ENCODE peak calls at places on chromosomes 1 and 21, in nine cellular contexts. Y is sigmoid colon; M is uterus; F is activated naive CD4-positive, alpha-beta T cell treated with anti-CD3 and anti-CD28 coated beads, Interleukin-2, amount 50 U/mL, for 72 hours; K is stimulated activated CD8-positive, alpha-beta memory T cell treated with anti-CD3 and anti-CD28 coated beads, Interleukin-12 subunit alpha, Interleukin-12 subunit beta, amount 100 ng/mL, for 1 hour; V is foreskin fibroblast; W is NCI-H748 treated with DMSO at 0.1 percent for 48 hours; T is right cardiac atrium; B is midbrain. S is an unnamed sample.

GRCh38 chr21:41611966-41612606 is 104.1 kb upstream of the TMPRSS2 start:
- DNase-seq in V (peak; percentile 25), T (no peak), F (no peak), K (no peak), M (no peak), W (peak; percentile 19), B (no peak), Y (peak; percentile 42), S (no peak)

GRCh38 chr1:7389786-7390603 is 381.1 kb upstream of the VAMP3 start:
- DNase-seq in M (peak; percentile 50), V (no peak), T (no peak), F (no peak), W (no peak), Y (peak; percentile 62), K (no peak), B (no peak), S (no peak)

GRCh38 chr1:183374825-183375224 is 43.4 kb downstream of the NMNAT2 start:
- DNase-seq in M (no peak), B (no peak), V (no peak), K (no peak), W (peak; percentile 15), T (no peak), Y (no peak), F (no peak), S (no peak)

GRCh38 chr1:81345110-81345509 is 455.6 kb upstream of the ADGRL2 start:
- DNase-seq in F (no peak), V (no peak), B (no peak), T (no peak), W (no peak), K (no peak), M (no peak), Y (no peak), S (no peak)

GRCh38 chr1:69569983-69570755 is 2.4 kb downstream of the LRRC7 start:
- DNase-seq in W (peak; percentile 25), K (no peak), F (no peak), T (no peak), B (no peak), M (no peak), V (peak; percentile 22), Y (no peak), S (no peak)

GRCh38 chr1:112618114-112618720 is 724 bp downstream of the ST7L start:
- DNase-seq in T (no peak), W (no peak), Y (no peak), B (peak; percentile 47), F (no peak), V (peak; percentile 31), K (peak; percentile 10), M (no peak), S (peak; percentile 6)

GRCh38 chr1:36885537-36886441 is 148.5 kb downstream of the GRIK3 start:
- DNase-seq in F (no peak), B (no peak), W (no peak), K (no peak), V (no peak), T (peak; percentile 39), Y (no peak), M (no peak), S (no peak)

GRCh38 chr1:227869851-227870305 is 54.4 kb downstream of the PRSS38 start:
- DNase-seq in M (no peak), B (no peak), K (no peak), T (no peak), F (no peak), V (peak; percentile 54), W (no peak), Y (no peak), S (peak; percentile 41)

GRCh38 chr1:186605762-186606350 is 74.4 kb downstream of the PTGS2 start:
- DNase-seq in B (no peak), T (no peak), K (no peak), M (no peak), Y (peak; percentile 69), V (peak; percentile 80), F (no peak), W (peak; percentile 8), S (peak; percentile 60)

GRCh38 chr1:117271959-117272358 is 61.2 kb upstream of the VTCN1 start:
- DNase-seq in V (no peak), B (no peak), T (no peak), W (no peak), F (no peak), K (no peak), M (no peak), Y (no peak), S (no peak)

GRCh38 chr1:245277276-245277675 is 122.5 kb downstream of the KIF26B start:
- DNase-seq in W (no peak), F (no peak), Y (no peak), K (no peak), M (no peak), T (no peak), B (no peak), V (no peak), S (no peak)

GRCh38 chr1:153417136-153417888 is 992 bp downstream of the S100A7A start:
- DNase-seq in V (no peak), M (no peak), T (no peak), K (no peak), F (peak; percentile 21), B (no peak), Y (no peak), W (no peak), S (no peak)

GRCh38 chr21:29221259-29221744 is 77.4 kb upstream of the BACH1 start:
- DNase-seq in M (no peak), Y (no peak), V (no peak), W (no peak), T (no peak), K (no peak), B (no peak), F (no peak), S (no peak)

GRCh38 chr1:51234721-51235425 is 1.2 kb upstream of the RNF11 start:
- DNase-seq in M (peak; percentile 72), K (peak; percentile 36), T (peak; percentile 70), W (peak; percentile 63), B (peak; percentile 26), F (no peak), Y (peak; percentile 82), V (peak; percentile 66), S (no peak)

GRCh38 chr1:40344597-40344996 is 27.5 kb upstream of the COL9A2 start:
- DNase-seq in K (no peak), Y (peak; percentile 71), F (no peak), T (peak; percentile 47), W (peak; percentile 78), B (peak; percentile 38), V (peak; percentile 66), M (no peak), S (peak; percentile 72)

GRCh38 chr1:186643600-186643999 is 36.6 kb downstream of the PTGS2 start:
- DNase-seq in T (no peak), M (no peak), B (no peak), W (no peak), Y (no peak), F (no peak), K (no peak), V (peak; percentile 72), S (no peak)

GRCh38 chr1:16630661-16631247 is 17.4 kb upstream of the NBPF1 start:
- DNase-seq in B (no peak), F (peak; percentile 55), W (no peak), M (peak; percentile 36), K (no peak), V (no peak), Y (peak; percentile 73), T (peak; percentile 24), S (no peak)